ENCODE peak calls at places on chromosome 20, in five cellular contexts. F, K, V, J and O are unnamed samples.

GRCh38 chr20:50561379-50562078 is 51.3 kb downstream of the PTPN1 start:
- DNase-seq in F (no peak), K (no peak), V (no peak), J (no peak), O (peak)

GRCh38 chr20:43958626-43959025 is 44.0 kb downstream of the TOX2 start:
- DNase-seq in F (no peak), K (no peak), V (no peak), J (no peak), O (no peak)

GRCh38 chr20:10672579-10673127 is 1.1 kb downstream of the JAG1 start:
- DNase-seq in F (no peak), K (peak), V (peak), J (peak), O (peak)

GRCh38 chr20:20531283-20531682 is 163.4 kb downstream of the INSM1 start:
- DNase-seq in F (no peak), K (no peak), V (no peak), J (no peak), O (no peak)

GRCh38 chr20:53291548-53291947 is 302.1 kb downstream of the ZNF217 start:
- DNase-seq in F (no peak), K (no peak), V (peak), J (peak), O (no peak)

GRCh38 chr20:62952373-62953166 is at the start of gene SLC17A9:
- DNase-seq in F (peak), K (peak), V (peak), J (peak), O (peak)

GRCh38 chr20:42701948-42702347 is 487.8 kb downstream of the PTPRT start:
- DNase-seq in F (no peak), K (no peak), V (no peak), J (no peak), O (no peak)

GRCh38 chr20:50330504-50331313 is 140.1 kb downstream of the CEBPB start:
- DNase-seq in F (no peak), K (peak), V (no peak), J (peak), O (no peak)

GRCh38 chr20:40868568-40869223 is 159.9 kb upstream of the TOP1 start:
- DNase-seq in F (no peak), K (no peak), V (no peak), J (no peak), O (no peak)

GRCh38 chr20:22582386-22582959 is 1.9 kb downstream of the FOXA2 start:
- DNase-seq in F (no peak), K (no peak), V (no peak), J (peak), O (no peak)

GRCh38 chr20:17873410-17874270 is 95.0 kb downstream of the SNX5 start:
- DNase-seq in F (peak), K (peak), V (peak), J (peak), O (peak)

GRCh38 chr20:52684911-52685310 is 287.2 kb upstream of the TSHZ2 start:
- DNase-seq in F (no peak), K (no peak), V (no peak), J (no peak), O (no peak)

GRCh38 chr20:23117738-23118137 is 31.6 kb upstream of the CD93 start:
- DNase-seq in F (no peak), K (no peak), V (no peak), J (no peak), O (no peak)

GRCh38 chr20:57977588-57977987 is 250.9 kb downstream of the ANKRD60 start:
- DNase-seq in F (peak), K (no peak), V (no peak), J (no peak), O (no peak)

GRCh38 chr20:16560661-16561060 is 12.6 kb downstream of the KIF16B start:
- DNase-seq in F (no peak), K (no peak), V (no peak), J (no peak), O (peak)

GRCh38 chr20:7232796-7233195 is 465.3 kb downstream of the BMP2 start:
- DNase-seq in F (no peak), K (no peak), V (no peak), J (no peak), O (no peak)

GRCh38 chr20:3406481-3407425 is 716 bp downstream of the DNAAF9 start:
- DNase-seq in F (peak), K (no peak), V (no peak), J (peak), O (peak)

GRCh38 chr20:35020108-35021031 is 64.7 kb downstream of the MYH7B start:
- DNase-seq in F (no peak), K (no peak), V (no peak), J (no peak), O (peak)

GRCh38 chr20:31505903-31506302 is 8.3 kb upstream of the HM13 start:
- DNase-seq in F (no peak), K (no peak), V (no peak), J (no peak), O (no peak)

GRCh38 chr20:35597186-35597585 is 18.4 kb upstream of the SPAG4 start:
- DNase-seq in F (no peak), K (no peak), V (no peak), J (no peak), O (no peak)

GRCh38 chr20:48801197-48801596 is 26.6 kb downstream of the PREX1 start:
- DNase-seq in F (no peak), K (no peak), V (no peak), J (no peak), O (no peak)

GRCh38 chr20:16106191-16106849 is 466.9 kb downstream of the KIF16B start:
- DNase-seq in F (no peak), K (no peak), V (no peak), J (no peak), O (peak)

GRCh38 chr20:34708621-34709043 is 4.5 kb downstream of the TP53INP2 start:
- DNase-seq in F (peak), K (peak), V (peak), J (peak), O (peak)

GRCh38 chr20:3766381-3766780 is 1.2 kb downstream of the ADISSP start:
- DNase-seq in F (no peak), K (peak), V (no peak), J (no peak), O (no peak)

GRCh38 chr20:43843096-43843964 is 71.3 kb upstream of the TOX2 start:
- DNase-seq in F (no peak), K (no peak), V (no peak), J (no peak), O (peak)

GRCh38 chr20:6122873-6123649 is at the start of gene FERMT1:
- DNase-seq in F (no peak), K (peak), V (no peak), J (peak), O (peak)

GRCh38 chr20:45779011-45779915 is 12.4 kb downstream of the WFDC3 start:
- DNase-seq in F (peak), K (peak), V (no peak), J (no peak), O (peak)

GRCh38 chr20:20941468-20941889 is 164.7 kb downstream of the LINC00237 start:
- DNase-seq in F (no peak), K (no peak), V (no peak), J (no peak), O (no peak)

GRCh38 chr20:219290-220115 is 7.6 kb upstream of the DEFB129 start:
- DNase-seq in F (no peak), K (no peak), V (peak), J (peak), O (peak)

GRCh38 chr20:52200870-52201269 is 9.3 kb upstream of the ZFP64 start:
- DNase-seq in F (no peak), K (no peak), V (no peak), J (no peak), O (no peak)

GRCh38 chr20:3663031-3663701 is at the start of gene GFRA4:
- DNase-seq in F (no peak), K (peak), V (no peak), J (peak), O (no peak)

GRCh38 chr20:1819311-1820136 is 75.7 kb upstream of the SIRPA start:
- DNase-seq in F (no peak), K (no peak), V (no peak), J (no peak), O (no peak)

GRCh38 chr20:47785321-47785899 is at the start of gene SULF2:
- DNase-seq in F (no peak), K (peak), V (no peak), J (peak), O (no peak)

GRCh38 chr20:20367681-20368413 is at the start of gene INSM1:
- DNase-seq in F (no peak), K (no peak), V (no peak), J (peak), O (peak)

GRCh38 chr20:3238616-3239025 is 369 bp downstream of the SLC4A11 start:
- DNase-seq in F (no peak), K (no peak), V (peak), J (peak), O (peak)

GRCh38 chr20:63160641-63161175 is 55.2 kb downstream of the YTHDF1 start:
- DNase-seq in F (no peak), K (peak), V (no peak), J (no peak), O (peak)

GRCh38 chr20:17895641-17896246 is 72.8 kb downstream of the SNX5 start:
- DNase-seq in F (peak), K (peak), V (no peak), J (no peak), O (peak)

GRCh38 chr20:38616457-38616856 is 14.8 kb downstream of the ARHGAP40 start:
- DNase-seq in F (no peak), K (no peak), V (no peak), J (no peak), O (no peak)

GRCh38 chr20:38615283-38615682 is 13.7 kb downstream of the ARHGAP40 start:
- DNase-seq in F (no peak), K (no peak), V (no peak), J (no peak), O (no peak)

GRCh38 chr20:38620501-38620900 is 18.9 kb downstream of the ARHGAP40 start:
- DNase-seq in F (no peak), K (no peak), V (no peak), J (no peak), O (no peak)

GRCh38 chr20:38617830-38618196 is 16.2 kb downstream of the ARHGAP40 start:
- DNase-seq in F (no peak), K (no peak), V (no peak), J (no peak), O (no peak)

GRCh38 chr20:38617011-38617829 is 15.6 kb downstream of the ARHGAP40 start:
- DNase-seq in F (no peak), K (no peak), V (no peak), J (no peak), O (peak)
- H3K4me3 ChIP-seq in F (no peak), K (no peak), V (no peak), J (no peak), O (no peak)

GRCh38 chr20:59123677-59124060 is 40.0 kb upstream of the ZNF831 start:
- DNase-seq in F (no peak), K (no peak), V (no peak), J (no peak), O (no peak)
- H3K4me3 ChIP-seq in F (no peak), K (no peak), V (no peak), J (no peak), O (no peak)

GRCh38 chr20:24999568-24999967 is 7.0 kb upstream of the APMAP start:
- DNase-seq in F (no peak), K (no peak), V (no peak), J (no peak), O (no peak)
- H3K4me3 ChIP-seq in F (no peak), K (no peak), V (no peak), J (no peak), O (no peak)

GRCh38 chr20:24802286-24802820 is 146.7 kb upstream of the CST7 start:
- DNase-seq in F (no peak), K (no peak), V (no peak), J (no peak), O (no peak)
- H3K4me3 ChIP-seq in F (no peak), K (no peak), V (no peak), J (no peak), O (no peak)